ENCODE peak calls at places on chromosomes 2 and 18, in eight cellular contexts. One of them, this sample, is unnamed. For H3K4me1, the result is how much of the 10 kb centered on the place peaks cover.

GRCh38 chr2:177714704-177715103 is 322.1 kb downstream of the AGPS start:
- DNase-seq in suprapubic skin: no peak
- DNase-seq in sigmoid colon: no peak
- DNase-seq in prostate gland: no peak
- DNase-seq in SK-N-SH: no peak
- DNase-seq in breast epithelium: no peak
- DNase-seq in spleen: no peak
- DNase-seq in endothelial cell of umbilical vein: no peak
- DNase-seq in this sample: no peak

GRCh38 chr2:16890081-16890480 is 224.4 kb upstream of the CYRIA start:
- DNase-seq in suprapubic skin: no peak
- DNase-seq in sigmoid colon: no peak
- DNase-seq in spleen: no peak
- DNase-seq in prostate gland: no peak
- DNase-seq in SK-N-SH: no peak
- DNase-seq in endothelial cell of umbilical vein: no peak
- DNase-seq in breast epithelium: no peak
- DNase-seq in this sample: no peak

GRCh38 chr18:32036506-32037210 is 18.0 kb downstream of the RNF125 start:
- DNase-seq in breast epithelium: no peak
- DNase-seq in sigmoid colon: no peak
- DNase-seq in prostate gland: no peak
- DNase-seq in endothelial cell of umbilical vein: no peak
- DNase-seq in spleen: no peak
- DNase-seq in SK-N-SH: no peak
- DNase-seq in suprapubic skin: no peak
- DNase-seq in this sample: no peak

GRCh38 chr2:58992062-58992736 is 751.1 kb upstream of the FANCL start:
- DNase-seq in SK-N-SH: no peak
- DNase-seq in prostate gland: no peak
- DNase-seq in suprapubic skin: no peak
- DNase-seq in spleen: no peak
- DNase-seq in endothelial cell of umbilical vein: no peak
- DNase-seq in sigmoid colon: no peak
- DNase-seq in breast epithelium: no peak
- DNase-seq in this sample: no peak

GRCh38 chr2:128026422-128027277 is 1.2 kb downstream of the SAP130 start:
- DNase-seq in endothelial cell of umbilical vein: peak
- DNase-seq in suprapubic skin: peak
- DNase-seq in breast epithelium: no peak
- DNase-seq in SK-N-SH: no peak
- DNase-seq in sigmoid colon: no peak
- DNase-seq in spleen: no peak
- DNase-seq in prostate gland: no peak
- DNase-seq in this sample: no peak

GRCh38 chr2:153477641-153478288 is 797 bp downstream of the RPRM start:
- DNase-seq in breast epithelium: no peak
- DNase-seq in spleen: no peak
- DNase-seq in prostate gland: no peak
- DNase-seq in endothelial cell of umbilical vein: no peak
- DNase-seq in suprapubic skin: no peak
- DNase-seq in sigmoid colon: no peak
- DNase-seq in SK-N-SH: peak
- DNase-seq in this sample: no peak

GRCh38 chr2:109376796-109377495 is 236.8 kb downstream of the SEPTIN10 start:
- DNase-seq in prostate gland: no peak
- DNase-seq in spleen: peak
- DNase-seq in sigmoid colon: peak
- DNase-seq in suprapubic skin: peak
- DNase-seq in endothelial cell of umbilical vein: no peak
- DNase-seq in SK-N-SH: no peak
- DNase-seq in breast epithelium: no peak
- DNase-seq in this sample: no peak

GRCh38 chr18:31410716-31411483 is 34.3 kb downstream of the DSG4 start:
- DNase-seq in sigmoid colon: no peak
- DNase-seq in endothelial cell of umbilical vein: no peak
- DNase-seq in spleen: no peak
- DNase-seq in suprapubic skin: no peak
- DNase-seq in breast epithelium: no peak
- DNase-seq in SK-N-SH: no peak
- DNase-seq in prostate gland: no peak
- DNase-seq in this sample: no peak

GRCh38 chr2:226740039-226740648 is 59.5 kb downstream of the IRS1 start:
- DNase-seq in suprapubic skin: no peak
- DNase-seq in spleen: no peak
- DNase-seq in prostate gland: no peak
- DNase-seq in SK-N-SH: no peak
- DNase-seq in endothelial cell of umbilical vein: no peak
- DNase-seq in breast epithelium: no peak
- DNase-seq in sigmoid colon: no peak
- DNase-seq in this sample: no peak

GRCh38 chr2:179446475-179447141 is 182.0 kb upstream of the SESTD1 start:
- DNase-seq in sigmoid colon: no peak
- DNase-seq in prostate gland: no peak
- DNase-seq in endothelial cell of umbilical vein: no peak
- DNase-seq in breast epithelium: no peak
- DNase-seq in spleen: no peak
- DNase-seq in suprapubic skin: no peak
- DNase-seq in SK-N-SH: no peak
- DNase-seq in this sample: no peak

GRCh38 chr2:98795903-98796676 is 65.2 kb upstream of the MGAT4A start:
- DNase-seq in suprapubic skin: peak
- DNase-seq in SK-N-SH: no peak
- DNase-seq in endothelial cell of umbilical vein: peak
- DNase-seq in prostate gland: no peak
- DNase-seq in spleen: no peak
- DNase-seq in sigmoid colon: no peak
- DNase-seq in breast epithelium: no peak
- DNase-seq in this sample: no peak

GRCh38 chr2:75589344-75590105 is 28.8 kb upstream of the EVA1A start:
- DNase-seq in SK-N-SH: no peak
- DNase-seq in suprapubic skin: no peak
- DNase-seq in spleen: no peak
- DNase-seq in sigmoid colon: no peak
- DNase-seq in prostate gland: no peak
- DNase-seq in breast epithelium: no peak
- DNase-seq in endothelial cell of umbilical vein: no peak
- DNase-seq in this sample: no peak

GRCh38 chr2:118670868-118671267 is 176.6 kb downstream of the EN1 start:
- DNase-seq in breast epithelium: no peak
- DNase-seq in sigmoid colon: no peak
- DNase-seq in SK-N-SH: no peak
- DNase-seq in suprapubic skin: no peak
- DNase-seq in prostate gland: no peak
- DNase-seq in endothelial cell of umbilical vein: no peak
- DNase-seq in spleen: no peak
- DNase-seq in this sample: no peak

GRCh38 chr2:209519911-209520310 is 96.1 kb downstream of the MAP2 start:
- DNase-seq in suprapubic skin: no peak
- DNase-seq in SK-N-SH: no peak
- DNase-seq in breast epithelium: no peak
- DNase-seq in sigmoid colon: no peak
- DNase-seq in endothelial cell of umbilical vein: no peak
- DNase-seq in spleen: no peak
- DNase-seq in prostate gland: no peak
- DNase-seq in this sample: no peak

GRCh38 chr2:156458229-156458584 is 22.0 kb downstream of the GPD2 start:
- DNase-seq in spleen: no peak
- DNase-seq in breast epithelium: no peak
- DNase-seq in endothelial cell of umbilical vein: no peak
- DNase-seq in suprapubic skin: no peak
- DNase-seq in SK-N-SH: no peak
- DNase-seq in sigmoid colon: no peak
- DNase-seq in prostate gland: no peak
- DNase-seq in this sample: no peak

GRCh38 chr2:156456616-156457015 is 20.4 kb downstream of the GPD2 start:
- DNase-seq in spleen: no peak
- DNase-seq in prostate gland: no peak
- DNase-seq in SK-N-SH: no peak
- DNase-seq in suprapubic skin: no peak
- DNase-seq in sigmoid colon: no peak
- DNase-seq in breast epithelium: no peak
- DNase-seq in endothelial cell of umbilical vein: no peak
- DNase-seq in this sample: no peak

GRCh38 chr2:156455366-156455975 is 19.3 kb downstream of the GPD2 start:
- DNase-seq in sigmoid colon: no peak
- DNase-seq in SK-N-SH: no peak
- DNase-seq in endothelial cell of umbilical vein: no peak
- DNase-seq in suprapubic skin: no peak
- DNase-seq in breast epithelium: no peak
- DNase-seq in spleen: no peak
- DNase-seq in prostate gland: no peak
- DNase-seq in this sample: no peak

GRCh38 chr2:156457523-156458228 is 21.5 kb downstream of the GPD2 start:
- DNase-seq in suprapubic skin: no peak
- DNase-seq in endothelial cell of umbilical vein: no peak
- DNase-seq in prostate gland: no peak
- DNase-seq in breast epithelium: no peak
- DNase-seq in SK-N-SH: no peak
- DNase-seq in spleen: no peak
- DNase-seq in sigmoid colon: no peak
- DNase-seq in this sample: no peak

DNA sequence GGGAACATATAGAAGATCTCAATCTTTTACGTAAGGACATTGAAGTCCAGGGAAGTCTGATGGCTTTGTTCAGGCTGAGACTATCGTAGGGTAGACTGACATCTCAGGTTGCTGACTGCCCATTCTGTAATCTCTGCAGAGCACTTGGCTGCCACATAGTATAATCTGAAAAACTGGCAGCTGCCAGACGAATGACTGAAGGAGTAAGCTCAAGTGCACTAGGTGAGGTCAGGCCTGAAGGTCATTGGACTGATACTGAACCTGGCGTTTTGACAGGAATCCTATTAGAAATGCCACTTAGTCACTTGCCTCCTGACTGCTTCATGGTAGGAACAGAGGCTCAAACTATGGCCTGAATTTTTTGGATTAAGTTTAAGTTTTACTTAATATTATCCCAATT is 23.5 kb downstream of the GPD2 start:
- DNase-seq in breast epithelium: no peak
- DNase-seq in endothelial cell of umbilical vein: no peak
- DNase-seq in spleen: no peak
- DNase-seq in SK-N-SH: no peak
- DNase-seq in suprapubic skin: no peak
- DNase-seq in prostate gland: no peak
- DNase-seq in sigmoid colon: no peak
- DNase-seq in this sample: no peak
- H3K4me1 ChIP-seq in breast epithelium: under half
- H3K4me1 ChIP-seq in endothelial cell of umbilical vein: under half
- H3K4me1 ChIP-seq in spleen: under half
- H3K4me1 ChIP-seq in SK-N-SH: under half
- H3K4me1 ChIP-seq in suprapubic skin: under half
- H3K4me1 ChIP-seq in prostate gland: under half
- H3K4me1 ChIP-seq in sigmoid colon: under half
- H3K4me1 ChIP-seq in this sample: under half

GRCh38 chr2:55049794-55050132 is 488 bp downstream of the RTN4 start:
- DNase-seq in breast epithelium: no peak
- DNase-seq in spleen: peak
- DNase-seq in suprapubic skin: no peak
- DNase-seq in sigmoid colon: no peak
- DNase-seq in endothelial cell of umbilical vein: no peak
- DNase-seq in SK-N-SH: no peak
- DNase-seq in prostate gland: peak
- DNase-seq in this sample: no peak
- TF ChIP-seq POLR2AphosphoS5 in breast epithelium: no peak
- TF ChIP-seq POLR2AphosphoS5 in spleen: no peak
- TF ChIP-seq POLR2AphosphoS5 in suprapubic skin: no peak
- TF ChIP-seq POLR2AphosphoS5 in sigmoid colon: no peak
- TF ChIP-seq POLR2AphosphoS5 in endothelial cell of umbilical vein: no peak
- TF ChIP-seq POLR2AphosphoS5 in SK-N-SH: no peak
- TF ChIP-seq POLR2AphosphoS5 in prostate gland: no peak
- TF ChIP-seq POLR2AphosphoS5 in this sample: no peak

GRCh38 chr18:62716679-62717058 is 1.3 kb downstream of the PHLPP1 start:
- DNase-seq in breast epithelium: no peak
- DNase-seq in prostate gland: peak
- DNase-seq in spleen: peak
- DNase-seq in endothelial cell of umbilical vein: peak
- DNase-seq in sigmoid colon: peak
- DNase-seq in suprapubic skin: no peak
- DNase-seq in SK-N-SH: peak
- DNase-seq in this sample: peak
- H3K4me1 ChIP-seq in breast epithelium: under half
- H3K4me1 ChIP-seq in prostate gland: under half
- H3K4me1 ChIP-seq in spleen: under half
- H3K4me1 ChIP-seq in endothelial cell of umbilical vein: under half
- H3K4me1 ChIP-seq in sigmoid colon: under half
- H3K4me1 ChIP-seq in suprapubic skin: under half
- H3K4me1 ChIP-seq in SK-N-SH: under half
- H3K4me1 ChIP-seq in this sample: under half

GRCh38 chr2:204030337-204030736 is 93.8 kb downstream of the ICOS start:
- DNase-seq in prostate gland: no peak
- DNase-seq in breast epithelium: no peak
- DNase-seq in SK-N-SH: no peak
- DNase-seq in endothelial cell of umbilical vein: no peak
- DNase-seq in suprapubic skin: no peak
- DNase-seq in spleen: no peak
- DNase-seq in sigmoid colon: peak
- DNase-seq in this sample: no peak
- TF ChIP-seq POLR2AphosphoS5 in prostate gland: no peak
- TF ChIP-seq POLR2AphosphoS5 in breast epithelium: no peak
- TF ChIP-seq POLR2AphosphoS5 in SK-N-SH: no peak
- TF ChIP-seq POLR2AphosphoS5 in endothelial cell of umbilical vein: no peak
- TF ChIP-seq POLR2AphosphoS5 in suprapubic skin: no peak
- TF ChIP-seq POLR2AphosphoS5 in spleen: no peak
- TF ChIP-seq POLR2AphosphoS5 in sigmoid colon: peak
- TF ChIP-seq POLR2AphosphoS5 in this sample: no peak

GRCh38 chr2:224580248-224580647 is 4.9 kb downstream of the CUL3 start:
- DNase-seq in sigmoid colon: no peak
- DNase-seq in breast epithelium: no peak
- DNase-seq in suprapubic skin: no peak
- DNase-seq in endothelial cell of umbilical vein: no peak
- DNase-seq in prostate gland: no peak
- DNase-seq in SK-N-SH: no peak
- DNase-seq in spleen: no peak
- DNase-seq in this sample: no peak

GRCh38 chr2:224584111-224584764 is 925 bp downstream of the CUL3 start:
- DNase-seq in spleen: peak
- DNase-seq in breast epithelium: peak
- DNase-seq in prostate gland: peak
- DNase-seq in endothelial cell of umbilical vein: peak
- DNase-seq in SK-N-SH: peak
- DNase-seq in suprapubic skin: no peak
- DNase-seq in sigmoid colon: peak
- DNase-seq in this sample: peak

GRCh38 chr2:224576098-224576715 is 9.0 kb downstream of the CUL3 start:
- DNase-seq in suprapubic skin: no peak
- DNase-seq in breast epithelium: no peak
- DNase-seq in SK-N-SH: no peak
- DNase-seq in sigmoid colon: no peak
- DNase-seq in spleen: no peak
- DNase-seq in endothelial cell of umbilical vein: no peak
- DNase-seq in prostate gland: no peak
- DNase-seq in this sample: no peak

GRCh38 chr2:224577541-224577940 is 7.6 kb downstream of the CUL3 start:
- DNase-seq in prostate gland: no peak
- DNase-seq in SK-N-SH: no peak
- DNase-seq in spleen: no peak
- DNase-seq in breast epithelium: no peak
- DNase-seq in sigmoid colon: no peak
- DNase-seq in endothelial cell of umbilical vein: no peak
- DNase-seq in suprapubic skin: no peak
- DNase-seq in this sample: no peak

GRCh38 chr2:224579411-224579810 is 5.8 kb downstream of the CUL3 start:
- DNase-seq in sigmoid colon: no peak
- DNase-seq in endothelial cell of umbilical vein: peak
- DNase-seq in suprapubic skin: no peak
- DNase-seq in SK-N-SH: no peak
- DNase-seq in breast epithelium: no peak
- DNase-seq in spleen: no peak
- DNase-seq in prostate gland: no peak
- DNase-seq in this sample: no peak
- H3K4me1 ChIP-seq in sigmoid colon: half or more
- H3K4me1 ChIP-seq in endothelial cell of umbilical vein: under half
- H3K4me1 ChIP-seq in suprapubic skin: half or more
- H3K4me1 ChIP-seq in SK-N-SH: under half
- H3K4me1 ChIP-seq in breast epithelium: under half
- H3K4me1 ChIP-seq in spleen: half or more
- H3K4me1 ChIP-seq in prostate gland: under half
- H3K4me1 ChIP-seq in this sample: under half